ENCODE peak calls at places on chromosomes 1 and 21, in nine cellular contexts. O is HFFc6; N is dermis microvascular lymphatic vessel endothelial cell; I is EH; M is activated T-helper 9 cell treated with anti-CD3 and anti-CD28 coated beads, Interleukin-2, amount 50 U/mL, for 16 hours; S is H54; E is CD8-positive, alpha-beta memory T cell; D is kidney epithelial cell; Q is neural crest cell. B is an unnamed sample.

GRCh38 chr1:56934400-56935080 is 31.3 kb downstream of the C8B start:
- DNase-seq in O (peak), N (no peak), I (peak), M (no peak), S (no peak), E (no peak), D (no peak), Q (no peak), B (no peak)

GRCh38 chr1:12132078-12132477 is 34.7 kb upstream of the TNFRSF1B start:
- DNase-seq in O (peak), N (no peak), I (peak), M (no peak), S (no peak), E (no peak), D (no peak), Q (no peak), B (no peak)

GRCh38 chr1:51950701-51951100 is 39.8 kb downstream of the RAB3B start:
- DNase-seq in O (no peak), N (no peak), I (no peak), M (no peak), S (no peak), E (no peak), D (no peak), Q (no peak), B (no peak)

GRCh38 chr21:34606621-34607020 is 8.3 kb downstream of the RCAN1 start:
- DNase-seq in O (no peak), N (no peak), I (no peak), M (no peak), S (no peak), E (no peak), D (no peak), Q (no peak), B (no peak)

GRCh38 chr1:9843576-9843945 is 19.8 kb upstream of the CLSTN1 start:
- DNase-seq in O (no peak), N (no peak), I (no peak), M (no peak), S (no peak), E (no peak), D (no peak), Q (no peak), B (no peak)

GRCh38 chr1:2314297-2314802 is 77.0 kb downstream of the MORN1 start:
- DNase-seq in O (peak), N (no peak), I (peak), M (no peak), S (peak), E (peak), D (no peak), Q (peak), B (no peak)

GRCh38 chr1:159122005-159122621 is 45.5 kb upstream of the AIM2 start:
- DNase-seq in O (peak), N (no peak), I (peak), M (no peak), S (no peak), E (no peak), D (no peak), Q (no peak), B (no peak)

GRCh38 chr1:31509124-31510072 is 66.9 kb upstream of the TINAGL1 start:
- DNase-seq in O (no peak), N (no peak), I (no peak), M (no peak), S (no peak), E (no peak), D (no peak), Q (no peak), B (no peak)

GRCh38 chr21:42195378-42196031 is 23.4 kb upstream of the ABCG1 start:
- DNase-seq in O (no peak), N (no peak), I (peak), M (no peak), S (no peak), E (no peak), D (no peak), Q (no peak), B (no peak)

GRCh38 chr21:14356771-14357170 is 26.2 kb downstream of the HSPA13 start:
- DNase-seq in O (no peak), N (no peak), I (no peak), M (no peak), S (no peak), E (no peak), D (no peak), Q (no peak), B (no peak)

GRCh38 chr21:16534408-16535099 is 804.8 kb downstream of the USP25 start:
- DNase-seq in O (peak), N (peak), I (peak), M (no peak), S (peak), E (no peak), D (no peak), Q (no peak), B (no peak)

GRCh38 chr1:227910506-227910905 is 37.2 kb downstream of the WNT9A start:
- DNase-seq in O (no peak), N (no peak), I (no peak), M (no peak), S (no peak), E (no peak), D (no peak), Q (no peak), B (no peak)

GRCh38 chr1:11042995-11043874 is 3.8 kb downstream of the MASP2 start:
- DNase-seq in O (no peak), N (no peak), I (no peak), M (no peak), S (no peak), E (no peak), D (no peak), Q (no peak), B (no peak)

GRCh38 chr1:41242645-41243171 is 602 bp upstream of the SCMH1 start:
- DNase-seq in O (no peak), N (no peak), I (no peak), M (no peak), S (no peak), E (no peak), D (no peak), Q (no peak), B (no peak)

GRCh38 chr1:114154146-114154962 is 685 bp upstream of the SYT6 start:
- DNase-seq in O (no peak), N (no peak), I (peak), M (no peak), S (no peak), E (no peak), D (no peak), Q (peak), B (no peak)

GRCh38 chr1:160949881-160950280 is 4.7 kb downstream of the ITLN2 start:
- DNase-seq in O (no peak), N (no peak), I (no peak), M (no peak), S (no peak), E (no peak), D (no peak), Q (no peak), B (no peak)

GRCh38 chr21:17609681-17610080 is 3.0 kb downstream of the BTG3 start:
- DNase-seq in O (no peak), N (no peak), I (no peak), M (no peak), S (no peak), E (no peak), D (no peak), Q (no peak), B (no peak)

GRCh38 chr1:7705048-7705907 is 65.8 kb upstream of the VAMP3 start:
- DNase-seq in O (no peak), N (no peak), I (no peak), M (peak), S (no peak), E (peak), D (no peak), Q (no peak), B (peak)

GRCh38 chr1:68490046-68490651 is 6.7 kb downstream of the DEPDC1 start:
- DNase-seq in O (no peak), N (no peak), I (no peak), M (no peak), S (no peak), E (no peak), D (no peak), Q (no peak), B (no peak)

GRCh38 chr1:223712856-223713494 is 636 bp downstream of the CAPN2 start:
- DNase-seq in O (no peak), N (no peak), I (no peak), M (peak), S (no peak), E (peak), D (no peak), Q (no peak), B (peak)